ENCODE peak calls at places on chromosome 1, in four cellular contexts. O is NCI-H1930; X is NCI-H2081; A is stimulated activated naive CD8-positive, alpha-beta T cell treated with anti-CD3 and anti-CD28 coated beads, Interleukin-15, Interleukin-2, amounts not matched to agents 100 U/mL and 50 U/mL, for 24 hours. G is an unnamed sample.

GRCh38 chr1:219732814-219733491 is 120.0 kb upstream of the ZC3H11B start:
- DNase-seq in O (no peak), X (no peak), A (no peak), G (no peak)

GRCh38 chr1:168801032-168801745 is 72.2 kb upstream of the DPT start:
- DNase-seq in X (no peak), O (no peak), A (no peak), G (no peak)

GRCh38 chr1:221462345-221462744 is 279.5 kb downstream of the DUSP10 start:
- DNase-seq in O (no peak), X (no peak), A (no peak), G (no peak)

GRCh38 chr1:3674100-3675094 is 22.1 kb downstream of the TP73 start:
- DNase-seq in X (no peak), A (no peak), O (no peak), G (no peak)

GRCh38 chr1:87592156-87592555 is 263.5 kb downstream of the LMO4 start:
- DNase-seq in A (no peak), X (no peak), O (no peak), G (no peak)

GRCh38 chr1:28553229-28553930 is 495 bp downstream of the TRNAU1AP start:
- DNase-seq in X (peak; percentile 40), A (peak; percentile 53), O (peak; percentile 15), G (peak; percentile 43)

GRCh38 chr1:233993651-233994050 is 89.2 kb downstream of the SLC35F3 start:
- DNase-seq in A (no peak), O (no peak), X (peak; percentile 61), G (no peak)

GRCh38 chr1:218349365-218350021 is 4.4 kb downstream of the TGFB2 start:
- DNase-seq in O (no peak), A (no peak), X (no peak), G (no peak)

GRCh38 chr1:83029916-83030315 is 969.0 kb downstream of the TTLL7 start:
- DNase-seq in X (no peak), A (no peak), O (no peak), G (no peak)

GRCh38 chr1:238898856-238899255 is 487.5 kb upstream of the CHRM3 start:
- DNase-seq in O (no peak), A (no peak), X (no peak), G (no peak)

GRCh38 chr1:201312298-201312697 is 29.0 kb downstream of the PKP1 start:
- DNase-seq in O (no peak), X (no peak), A (no peak), G (no peak)